ENCODE peak calls at places on chromosomes 12 and 14, in four cellular contexts. One of them, this sample, is unnamed.

GRCh38 chr12:130715996-130716917 is at the start of gene RIMBP2:
- DNase-seq in K562: no peak
- DNase-seq in GM12878: no peak
- DNase-seq in HepG2: no peak
- DNase-seq in this sample: peak; percentile 62

GRCh38 chr12:92404259-92404894 is 258.7 kb upstream of the BTG1 start:
- DNase-seq in K562: peak; percentile 32
- DNase-seq in GM12878: no peak
- DNase-seq in HepG2: no peak
- DNase-seq in this sample: no peak

GRCh38 chr12:123393747-123394146 is 9.8 kb downstream of the KMT5A start:
- DNase-seq in GM12878: no peak
- DNase-seq in HepG2: no peak
- DNase-seq in K562: no peak
- DNase-seq in this sample: no peak

GRCh38 chr14:51546603-51547258 is 105.0 kb upstream of the FRMD6 start:
- DNase-seq in HepG2: no peak
- DNase-seq in K562: no peak
- DNase-seq in GM12878: no peak
- DNase-seq in this sample: no peak

GRCh38 chr12:46268349-46268616 is 560 bp downstream of the SLC38A1 start:
- DNase-seq in K562: no peak
- DNase-seq in HepG2: no peak
- DNase-seq in GM12878: no peak
- DNase-seq in this sample: no peak

GRCh38 chr14:106044515-106044914 is 518.1 kb downstream of the TMEM121 start:
- DNase-seq in GM12878: no peak
- DNase-seq in K562: no peak
- DNase-seq in HepG2: no peak
- DNase-seq in this sample: no peak

GRCh38 chr12:130806574-130806973 is 32.5 kb downstream of the STX2 start:
- DNase-seq in HepG2: no peak
- DNase-seq in GM12878: no peak
- DNase-seq in K562: no peak
- DNase-seq in this sample: no peak

GRCh38 chr14:88323520-88324199 is 591 bp upstream of the KCNK10 start:
- DNase-seq in GM12878: no peak
- DNase-seq in HepG2: no peak
- DNase-seq in K562: no peak
- DNase-seq in this sample: peak; percentile 82

GRCh38 chr12:27498761-27499160 is 25.2 kb upstream of the PPFIBP1 start:
- DNase-seq in K562: no peak
- DNase-seq in GM12878: no peak
- DNase-seq in HepG2: no peak
- DNase-seq in this sample: no peak

GRCh38 chr12:94244165-94245133 is 96.1 kb downstream of the PLXNC1 start:
- DNase-seq in K562: no peak
- DNase-seq in GM12878: no peak
- DNase-seq in HepG2: no peak
- DNase-seq in this sample: no peak

GRCh38 chr12:60874091-60874490 is 1278.3 kb downstream of the SLC16A7 start:
- DNase-seq in HepG2: no peak
- DNase-seq in GM12878: no peak
- DNase-seq in K562: no peak
- DNase-seq in this sample: no peak

GRCh38 chr14:25049127-25049558 is 804 bp downstream of the STXBP6 start:
- DNase-seq in GM12878: no peak
- DNase-seq in K562: no peak
- DNase-seq in HepG2: no peak
- DNase-seq in this sample: peak; percentile 9

GRCh38 chr14:99806040-99806439 is 12.8 kb downstream of the EML1 start:
- DNase-seq in GM12878: no peak
- DNase-seq in K562: no peak
- DNase-seq in HepG2: no peak
- DNase-seq in this sample: no peak

GRCh38 chr12:71411635-71412034 is 28.0 kb upstream of the LGR5 start:
- DNase-seq in K562: no peak
- DNase-seq in HepG2: peak; percentile 41
- DNase-seq in GM12878: no peak
- DNase-seq in this sample: no peak

GRCh38 chr14:77033622-77034521 is 5.4 kb upstream of the IRF2BPL start:
- DNase-seq in K562: no peak
- DNase-seq in GM12878: peak; percentile 72
- DNase-seq in HepG2: peak; percentile 81
- DNase-seq in this sample: peak; percentile 91

GRCh38 chr14:100246809-100247428 is 8.0 kb downstream of the YY1 start:
- DNase-seq in K562: peak; percentile 15
- DNase-seq in HepG2: peak; percentile 77
- DNase-seq in GM12878: no peak
- DNase-seq in this sample: peak; percentile 74

GRCh38 chr14:22994762-22995275 is 12.5 kb upstream of the AJUBA start:
- DNase-seq in GM12878: no peak
- DNase-seq in K562: peak; percentile 46
- DNase-seq in HepG2: peak; percentile 67
- DNase-seq in this sample: peak; percentile 77

GRCh38 chr14:104795781-104796681 is 483 bp upstream of the AKT1 start:
- DNase-seq in K562: no peak
- DNase-seq in GM12878: no peak
- DNase-seq in HepG2: peak; percentile 60
- DNase-seq in this sample: peak; percentile 94

GRCh38 chr12:47741340-47741703 is 16.0 kb upstream of the ENDOU start:
- DNase-seq in HepG2: no peak
- DNase-seq in GM12878: no peak
- DNase-seq in K562: no peak
- DNase-seq in this sample: peak; percentile 79

GRCh38 chr12:11705010-11705409 is 55.5 kb downstream of the ETV6 start:
- DNase-seq in GM12878: no peak
- DNase-seq in HepG2: peak; percentile 69
- DNase-seq in K562: no peak
- DNase-seq in this sample: no peak

GRCh38 chr12:117178301-117178700 is 12.0 kb downstream of the FBXO21 start:
- DNase-seq in K562: no peak
- DNase-seq in GM12878: no peak
- DNase-seq in HepG2: no peak
- DNase-seq in this sample: no peak

GRCh38 chr12:93520454-93520853 is 52.0 kb upstream of the SOCS2 start:
- DNase-seq in GM12878: no peak
- DNase-seq in HepG2: no peak
- DNase-seq in K562: no peak
- DNase-seq in this sample: no peak

GRCh38 chr12:55057466-55057865 is 37.7 kb downstream of the NEUROD4 start:
- DNase-seq in GM12878: no peak
- DNase-seq in HepG2: no peak
- DNase-seq in K562: no peak
- DNase-seq in this sample: no peak

GRCh38 chr12:124174406-124174805 is 120.5 kb upstream of the RFLNA start:
- DNase-seq in HepG2: no peak
- DNase-seq in GM12878: no peak
- DNase-seq in K562: no peak
- DNase-seq in this sample: no peak

GRCh38 chr14:74608959-74609611 is 3.0 kb downstream of the LTBP2 start:
- DNase-seq in K562: peak; percentile 47
- DNase-seq in GM12878: peak; percentile 45
- DNase-seq in HepG2: peak; percentile 67
- DNase-seq in this sample: peak; percentile 79

GRCh38 chr12:69880566-69880965 is 55.5 kb downstream of the MYRFL start:
- DNase-seq in GM12878: no peak
- DNase-seq in HepG2: no peak
- DNase-seq in K562: no peak
- DNase-seq in this sample: no peak

GRCh38 chr12:26226629-26227375 is 31.4 kb downstream of the SSPN start:
- DNase-seq in K562: no peak
- DNase-seq in HepG2: no peak
- DNase-seq in GM12878: no peak
- DNase-seq in this sample: peak; percentile 73

GRCh38 chr14:68082698-68083291 is 263.2 kb downstream of the RAD51B start:
- DNase-seq in HepG2: no peak
- DNase-seq in GM12878: no peak
- DNase-seq in K562: no peak
- DNase-seq in this sample: no peak

GRCh38 chr14:60317609-60318008 is 68.6 kb downstream of the PPM1A start:
- DNase-seq in GM12878: no peak
- DNase-seq in K562: no peak
- DNase-seq in HepG2: no peak
- DNase-seq in this sample: no peak

DNA sequence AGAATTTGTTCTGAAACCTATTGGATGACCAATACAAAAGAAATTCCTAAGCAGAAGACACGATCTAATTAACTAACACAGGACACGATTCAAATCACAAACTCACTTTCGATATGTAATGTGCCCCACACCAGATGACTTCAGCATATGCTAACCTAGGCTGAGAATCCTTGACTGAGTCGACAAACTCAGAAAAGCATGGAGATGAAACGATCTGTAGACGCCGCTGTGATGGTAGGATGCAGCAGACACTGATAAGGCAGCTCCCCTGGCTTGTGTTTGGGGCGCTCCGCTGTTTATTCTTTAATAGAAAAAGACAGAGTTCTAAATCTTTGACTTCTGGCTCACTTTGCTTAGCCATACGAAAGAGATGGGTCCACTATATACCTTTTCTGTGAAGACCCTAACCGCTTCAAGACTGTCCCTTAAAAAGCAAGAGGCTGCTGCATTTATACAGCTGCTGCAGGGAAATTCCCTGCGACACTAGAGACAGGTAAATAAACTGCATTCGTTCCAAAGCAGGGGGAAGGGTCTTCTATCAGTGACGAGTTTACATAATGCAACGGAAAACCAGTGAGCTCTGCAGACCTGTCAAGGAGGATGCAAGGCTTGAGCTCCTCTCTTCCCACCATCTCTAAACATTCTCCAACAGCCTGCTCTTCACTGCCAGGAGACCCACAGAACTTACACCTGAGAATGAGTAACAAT is 926 bp downstream of the CHD8 start:
- DNase-seq in K562: no peak
- DNase-seq in GM12878: no peak
- DNase-seq in HepG2: peak; percentile 33
- DNase-seq in this sample: peak; percentile 43
- TF ChIP-seq NFIC in K562: no peak
- TF ChIP-seq NFIC in GM12878: no peak
- TF ChIP-seq NFIC in HepG2: no peak
- TF ChIP-seq NFIC in this sample: no peak

GRCh38 chr12:68490476-68490875 is 120.2 kb upstream of the RAP1B start:
- DNase-seq in K562: no peak
- DNase-seq in GM12878: no peak
- DNase-seq in HepG2: no peak
- DNase-seq in this sample: no peak

GRCh38 chr12:68487721-68488309 is 122.9 kb upstream of the RAP1B start:
- DNase-seq in GM12878: no peak
- DNase-seq in K562: no peak
- DNase-seq in HepG2: no peak
- DNase-seq in this sample: no peak

GRCh38 chr12:68489273-68489672 is 121.4 kb upstream of the RAP1B start:
- DNase-seq in K562: no peak
- DNase-seq in HepG2: no peak
- DNase-seq in GM12878: no peak
- DNase-seq in this sample: no peak

GRCh38 chr12:68495666-68496065 is 115.0 kb upstream of the RAP1B start:
- DNase-seq in K562: no peak
- DNase-seq in HepG2: no peak
- DNase-seq in GM12878: no peak
- DNase-seq in this sample: no peak

DNA sequence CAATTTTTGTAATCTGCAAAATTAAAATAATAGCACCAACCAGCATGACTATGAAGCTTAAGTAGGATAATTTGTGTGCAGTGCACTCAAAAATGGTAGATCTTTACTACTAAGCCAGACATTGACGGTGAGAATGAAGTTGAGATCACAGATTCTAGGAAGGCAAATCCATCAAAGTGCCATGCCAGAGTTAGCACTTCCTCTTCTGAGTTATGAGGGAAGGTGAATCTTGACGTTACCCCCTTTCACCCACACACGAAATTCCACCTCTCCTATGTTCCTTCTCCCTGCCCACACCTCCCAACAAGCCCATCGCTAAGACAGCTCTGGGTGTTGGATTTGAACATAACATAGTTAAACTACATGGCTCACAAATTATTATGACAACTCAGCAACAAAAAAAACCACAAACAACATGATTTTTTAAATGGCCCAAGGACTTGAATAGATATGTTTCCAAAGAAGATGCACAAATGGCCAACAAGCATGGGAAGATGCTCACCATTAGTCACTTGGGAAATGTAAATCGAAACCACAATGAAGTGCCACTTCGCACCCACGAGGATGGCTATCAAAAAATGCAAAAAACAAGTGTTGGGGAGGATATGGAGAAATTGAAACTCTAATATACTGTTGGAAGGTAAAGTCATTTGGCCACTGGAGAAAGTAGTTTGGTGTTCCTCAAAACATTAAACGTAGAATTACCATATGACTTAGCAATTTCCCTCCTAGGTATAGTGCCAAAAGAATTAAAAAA is 119.3 kb upstream of the RAP1B start:
- DNase-seq in HepG2: no peak
- DNase-seq in K562: no peak
- DNase-seq in GM12878: no peak
- DNase-seq in this sample: no peak
- TF ChIP-seq NFIC in HepG2: no peak
- TF ChIP-seq NFIC in K562: no peak
- TF ChIP-seq NFIC in GM12878: no peak
- TF ChIP-seq NFIC in this sample: no peak

DNA sequence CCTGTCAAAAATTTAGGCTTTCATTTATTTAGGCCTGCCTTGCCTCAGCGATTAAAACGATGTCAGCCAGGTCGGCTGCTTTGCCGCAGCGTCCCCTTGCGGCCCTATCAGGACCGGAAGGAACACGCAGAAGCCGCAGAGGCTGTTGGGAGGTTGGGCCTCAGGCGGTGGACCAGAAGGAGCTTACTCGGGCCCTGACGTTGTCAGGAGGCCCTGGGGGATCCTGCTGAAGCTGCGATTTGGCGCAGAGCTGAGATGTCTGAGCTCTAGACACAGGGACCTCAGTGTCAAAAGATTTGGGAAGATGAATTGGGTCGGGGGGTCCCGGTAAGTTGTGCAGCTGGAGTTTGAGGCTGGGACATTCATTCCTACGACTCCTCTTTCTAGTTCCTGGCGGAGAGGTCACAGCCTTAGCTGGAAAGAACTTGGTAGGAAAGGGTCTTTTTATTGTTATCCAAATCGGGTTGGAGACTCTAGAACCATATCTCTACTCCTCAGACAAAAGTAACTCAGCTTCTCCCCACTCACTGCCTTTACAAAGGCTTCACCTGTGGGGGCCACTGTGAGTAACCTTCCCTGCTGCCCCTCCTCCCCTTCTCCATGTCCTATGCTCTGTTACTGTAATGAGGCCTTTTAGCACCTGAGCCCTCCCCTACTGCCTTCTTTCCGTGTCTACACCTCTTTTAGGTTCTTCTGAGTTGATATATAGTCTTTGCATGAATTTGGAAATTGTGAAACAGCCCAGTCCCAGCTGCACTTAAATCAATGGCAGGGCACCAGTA is 6.6 kb upstream of the ABCD2 start:
- DNase-seq in K562: peak; percentile 56
- DNase-seq in HepG2: no peak
- DNase-seq in GM12878: no peak
- DNase-seq in this sample: no peak
- TF ChIP-seq NFIC in K562: peak; percentile 27
- TF ChIP-seq NFIC in HepG2: no peak
- TF ChIP-seq NFIC in GM12878: no peak
- TF ChIP-seq NFIC in this sample: no peak

GRCh38 chr12:51311389-51311788 is 12.6 kb downstream of the BIN2 start:
- DNase-seq in K562: no peak
- DNase-seq in HepG2: no peak
- DNase-seq in GM12878: no peak
- DNase-seq in this sample: no peak

GRCh38 chr12:51307655-51308593 is 16.1 kb downstream of the BIN2 start:
- DNase-seq in HepG2: no peak
- DNase-seq in GM12878: no peak
- DNase-seq in K562: no peak
- DNase-seq in this sample: no peak
- TF ChIP-seq NFIC in HepG2: no peak
- TF ChIP-seq NFIC in GM12878: no peak
- TF ChIP-seq NFIC in K562: no peak
- TF ChIP-seq NFIC in this sample: peak; percentile 23